ENCODE peak calls at places on chromosomes 13 and 19, in six cellular contexts. O is dorsolateral prefrontal cortex; M is T follicular helper cell; B is HEK293T; S is CD8-positive, alpha-beta T cell; X is activated effector memory CD4-positive, alpha-beta T cell treated with Interleukin-2 at 50 U/mL for 16 hours. E is an unnamed sample.

GRCh38 chr13:77506874-77507273 is 28.6 kb upstream of the SCEL start:
- DNase-seq in M (no peak), O (no peak), B (no peak), X (no peak), S (no peak), E (no peak)

GRCh38 chr13:46831588-46832194 is 34.7 kb upstream of the ESD start:
- DNase-seq in S (peak; percentile 18), M (peak; percentile 1), B (peak; percentile 38), O (peak; percentile 14), X (no peak), E (peak; percentile 43)

GRCh38 chr13:75178436-75178835 is 303.5 kb downstream of the TBC1D4 start:
- DNase-seq in B (no peak), O (no peak), X (no peak), M (no peak), S (no peak), E (no peak)

GRCh38 chr13:41244555-41244954 is 18.8 kb downstream of the MTRF1 start:
- DNase-seq in M (no peak), X (no peak), S (no peak), B (no peak), O (no peak), E (no peak)

GRCh38 chr19:10852098-10852800 is 4.0 kb downstream of the C19orf38 start:
- DNase-seq in X (no peak), O (no peak), B (no peak), M (no peak), S (no peak), E (no peak)

GRCh38 chr19:31554360-31554759 is 205.1 kb upstream of the TSHZ3 start:
- DNase-seq in O (no peak), M (no peak), S (no peak), X (no peak), B (no peak), E (no peak)

GRCh38 chr19:12603714-12604113 is 6.9 kb downstream of the ZNF490 start:
- DNase-seq in B (no peak), O (no peak), M (peak; percentile 39), S (peak; percentile 28), X (peak; percentile 9), E (no peak)

GRCh38 chr13:90302113-90302512 is 1045.4 kb upstream of the MIR17HG start:
- DNase-seq in O (no peak), S (no peak), B (no peak), X (no peak), M (no peak), E (no peak)

GRCh38 chr13:21478881-21479808 is 20.0 kb upstream of the ZDHHC20 start:
- DNase-seq in B (peak; percentile 20), S (peak; percentile 56), M (peak; percentile 33), X (no peak), O (peak; percentile 52), E (peak; percentile 50)

GRCh38 chr19:49390978-49391304 is 2.9 kb downstream of the KASH5 start:
- DNase-seq in B (no peak), S (no peak), O (no peak), X (no peak), M (no peak), E (no peak)

GRCh38 chr13:79434578-79434977 is 28.5 kb upstream of the RBM26 start:
- DNase-seq in B (peak; percentile 40), M (no peak), O (no peak), S (no peak), X (no peak), E (no peak)

GRCh38 chr19:47028372-47028672 is 8.7 kb downstream of the NPAS1 start:
- DNase-seq in X (no peak), O (no peak), M (no peak), B (no peak), S (no peak), E (peak; percentile 36)

GRCh38 chr13:110396913-110397379 is 89.9 kb downstream of the COL4A2 start:
- DNase-seq in S (no peak), O (no peak), X (no peak), M (no peak), B (no peak), E (no peak)

GRCh38 chr13:30616927-30617314 is 799 bp upstream of the USPL1 start:
- DNase-seq in X (no peak), O (peak; percentile 47), M (peak; percentile 32), S (peak; percentile 49), B (peak; percentile 51), E (peak; percentile 62)

GRCh38 chr19:14615628-14616027 is 32.7 kb downstream of the CLEC17A start:
- DNase-seq in O (no peak), S (no peak), M (no peak), X (no peak), B (no peak), E (no peak)

GRCh38 chr19:19062454-19063182 is 1.2 kb upstream of the SLC25A42 start:
- DNase-seq in O (no peak), S (no peak), M (no peak), B (no peak), X (no peak), E (no peak)

GRCh38 chr13:35475131-35475959 is 1.1 kb downstream of the MAB21L1 start:
- DNase-seq in B (peak; percentile 41), S (no peak), O (peak; percentile 65), M (no peak), X (no peak), E (no peak)

GRCh38 chr13:114142137-114142550 is 9.7 kb upstream of the RASA3 start:
- DNase-seq in B (no peak), M (no peak), X (no peak), O (no peak), S (no peak), E (no peak)

GRCh38 chr13:101416181-101417042 is at the start of gene NALCN:
- DNase-seq in M (no peak), X (no peak), O (peak; percentile 59), S (no peak), B (peak; percentile 16), E (peak; percentile 17)

GRCh38 chr19:18436651-18437478 is 1.1 kb downstream of the ISYNA1 start:
- DNase-seq in S (peak; percentile 85), O (no peak), X (peak; percentile 66), B (peak; percentile 85), M (peak; percentile 65), E (peak; percentile 52)

GRCh38 chr13:39575641-39576238 is 27.3 kb downstream of the LHFPL6 start:
- DNase-seq in B (no peak), O (no peak), S (no peak), M (no peak), X (no peak), E (no peak)

GRCh38 chr19:51521357-51521756 is 10.1 kb downstream of the SIGLEC6 start:
- DNase-seq in M (no peak), S (no peak), B (no peak), O (no peak), X (no peak), E (no peak)

GRCh38 chr13:76503756-76504155 is 382.4 kb downstream of the KCTD12 start:
- DNase-seq in X (no peak), O (no peak), S (no peak), B (no peak), M (no peak), E (no peak)

GRCh38 chr19:46717716-46718143 is 816 bp upstream of the PRKD2 start:
- DNase-seq in B (no peak), M (no peak), O (no peak), S (peak; percentile 28), X (no peak), E (no peak)

GRCh38 chr13:90502143-90502542 is 845.3 kb upstream of the MIR17HG start:
- DNase-seq in X (no peak), O (no peak), S (no peak), B (no peak), M (no peak), E (no peak)

GRCh38 chr13:32320528-32320927 is 5.2 kb downstream of the BRCA2 start:
- DNase-seq in O (no peak), S (no peak), M (no peak), X (no peak), B (no peak), E (no peak)

GRCh38 chr19:45790942-45791341 is 1.7 kb downstream of the DMWD start:
- DNase-seq in O (no peak), X (peak; percentile 27), B (no peak), S (peak; percentile 29), M (no peak), E (no peak)

GRCh38 chr19:3513198-3514140 is 7.4 kb downstream of the FZR1 start:
- DNase-seq in M (no peak), X (no peak), B (no peak), O (no peak), S (no peak), E (no peak)

GRCh38 chr19:46015080-46015960 is 7.5 kb downstream of the PGLYRP1 start:
- DNase-seq in S (peak; percentile 68), B (peak; percentile 29), X (peak; percentile 49), M (peak; percentile 59), O (peak; percentile 34), E (peak; percentile 87)

GRCh38 chr19:44282846-44283245 is 22.0 kb downstream of the ZNF235 start:
- DNase-seq in B (no peak), M (no peak), X (no peak), S (no peak), O (no peak), E (no peak)

GRCh38 chr19:51651216-51651846 is 4.7 kb upstream of the SIGLEC14 start:
- DNase-seq in S (no peak), X (no peak), M (no peak), B (no peak), O (no peak), E (no peak)

GRCh38 chr13:59461411-59461810 is 702.3 kb downstream of the DIAPH3 start:
- DNase-seq in S (no peak), O (no peak), X (no peak), M (no peak), B (no peak), E (no peak)

GRCh38 chr19:19461671-19462622 is 53.4 kb downstream of the TSSK6 start:
- DNase-seq in O (peak; percentile 77), X (no peak), S (peak; percentile 46), M (no peak), B (no peak), E (peak; percentile 74)

GRCh38 chr13:99657848-99658265 is 156.6 kb downstream of the TM9SF2 start:
- DNase-seq in S (peak; percentile 31), X (no peak), M (peak; percentile 12), B (no peak), O (peak; percentile 66), E (peak; percentile 69)